ENCODE peak calls at places on chromosomes 7 and 10, in seven cellular contexts. One of them, this sample, is unnamed.
A peak's percentile ranks its signal among the peaks of the same experiment; 100 is the strongest.

GRCh38 chr10:93542358-93542791 is 24.1 kb upstream of the FFAR4 start:
- DNase-seq in NCI-H1105: peak; percentile 58
- DNase-seq in GM10248: no peak
- DNase-seq in HT-29: peak; percentile 89
- DNase-seq in adrenal gland: peak; percentile 27
- DNase-seq in NCI-H2107: no peak
- DNase-seq in AG08395: peak; percentile 34
- DNase-seq in this sample: peak; percentile 31

GRCh38 chr10:132199854-132200311 is 13.1 kb downstream of the DPYSL4 start:
- DNase-seq in NCI-H2107: no peak
- DNase-seq in AG08395: no peak
- DNase-seq in adrenal gland: no peak
- DNase-seq in GM10248: no peak
- DNase-seq in NCI-H1105: no peak
- DNase-seq in HT-29: no peak
- DNase-seq in this sample: no peak

GRCh38 chr7:149087366-149087765 is 3.2 kb downstream of the ZNF786 start:
- DNase-seq in AG08395: no peak
- DNase-seq in adrenal gland: no peak
- DNase-seq in NCI-H1105: no peak
- DNase-seq in HT-29: no peak
- DNase-seq in NCI-H2107: no peak
- DNase-seq in GM10248: no peak
- DNase-seq in this sample: no peak

GRCh38 chr10:21803374-21803773 is 200.2 kb downstream of the DNAJC1 start:
- DNase-seq in HT-29: no peak
- DNase-seq in GM10248: no peak
- DNase-seq in NCI-H2107: no peak
- DNase-seq in adrenal gland: no peak
- DNase-seq in NCI-H1105: no peak
- DNase-seq in AG08395: no peak
- DNase-seq in this sample: no peak

GRCh38 chr7:122684504-122684903 is 14.4 kb downstream of the RNF133 start:
- DNase-seq in adrenal gland: no peak
- DNase-seq in AG08395: no peak
- DNase-seq in HT-29: no peak
- DNase-seq in GM10248: no peak
- DNase-seq in NCI-H1105: no peak
- DNase-seq in NCI-H2107: no peak
- DNase-seq in this sample: no peak

GRCh38 chr7:1586827-1587705 is 17.2 kb upstream of the PSMG3 start:
- DNase-seq in NCI-H2107: no peak
- DNase-seq in NCI-H1105: peak; percentile 11
- DNase-seq in HT-29: no peak
- DNase-seq in AG08395: no peak
- DNase-seq in adrenal gland: peak; percentile 53
- DNase-seq in GM10248: no peak
- DNase-seq in this sample: no peak

GRCh38 chr10:79386637-79387465 is 39.6 kb downstream of the PPIF start:
- DNase-seq in adrenal gland: peak; percentile 0
- DNase-seq in NCI-H1105: no peak
- DNase-seq in GM10248: peak; percentile 14
- DNase-seq in AG08395: no peak
- DNase-seq in HT-29: no peak
- DNase-seq in NCI-H2107: no peak
- DNase-seq in this sample: no peak

GRCh38 chr7:139058963-139059362 is 23.1 kb upstream of the ZC3HAV1L start:
- DNase-seq in NCI-H1105: no peak
- DNase-seq in AG08395: peak; percentile 52
- DNase-seq in NCI-H2107: no peak
- DNase-seq in GM10248: no peak
- DNase-seq in adrenal gland: peak; percentile 12
- DNase-seq in HT-29: no peak
- DNase-seq in this sample: no peak

GRCh38 chr10:73358331-73359279 is at the start of gene CFAP70:
- DNase-seq in NCI-H2107: peak; percentile 85
- DNase-seq in AG08395: peak; percentile 98
- DNase-seq in NCI-H1105: peak; percentile 92
- DNase-seq in adrenal gland: peak; percentile 95
- DNase-seq in GM10248: peak; percentile 95
- DNase-seq in HT-29: peak; percentile 98
- DNase-seq in this sample: peak; percentile 95

This sample was measured in testis.